ENCODE peak calls at places on chromosomes 11 and 22, in four cellular contexts. F is skeletal muscle cell, R is adrenal gland, H is AG09309. O is an unnamed sample.

GRCh38 chr11:19121646-19122045 is 4.7 kb downstream of the ZDHHC13 start:
- DNase-seq in F (no peak), R (no peak), H (no peak), O (no peak)

GRCh38 chr11:2325719-2326118 is 23.9 kb downstream of the TSPAN32 start:
- DNase-seq in F (no peak), R (peak), H (no peak), O (no peak)

GRCh38 chr22:28907311-28908008 is 24.1 kb downstream of the ZNRF3 start:
- DNase-seq in F (no peak), R (peak), H (no peak), O (peak)

GRCh38 chr11:119144825-119145476 is 3.9 kb upstream of the ABCG4 start:
- DNase-seq in F (peak), R (peak), H (no peak), O (peak)

GRCh38 chr22:49751968-49752597 is 75.6 kb downstream of the BRD1 start:
- DNase-seq in F (no peak), R (no peak), H (no peak), O (no peak)

GRCh38 chr11:2524446-2525165 is 79.8 kb downstream of the KCNQ1 start:
- DNase-seq in F (no peak), R (no peak), H (no peak), O (peak)

GRCh38 chr11:114773541-114774338 is 95.4 kb downstream of the NXPE2 start:
- DNase-seq in F (no peak), R (no peak), H (no peak), O (no peak)

GRCh38 chr22:24938741-24939341 is 7.7 kb downstream of the LHFPL7 start:
- DNase-seq in F (no peak), R (no peak), H (no peak), O (peak)

GRCh38 chr11:40403321-40403720 is 1056.1 kb downstream of the LRRC4C start:
- DNase-seq in F (peak), R (no peak), H (no peak), O (no peak)

GRCh38 chr11:12827369-12827768 is 153.1 kb downstream of the TEAD1 start:
- DNase-seq in F (no peak), R (no peak), H (no peak), O (no peak)

GRCh38 chr11:118074785-118075184 is 2.1 kb upstream of the TMPRSS4 start:
- DNase-seq in F (no peak), R (no peak), H (no peak), O (no peak)

GRCh38 chr22:45564349-45565030 is 61.8 kb downstream of the FBLN1 start:
- DNase-seq in F (no peak), R (peak), H (no peak), O (no peak)

GRCh38 chr11:107720305-107720775 is 8.5 kb upstream of the SLN start:
- DNase-seq in F (no peak), R (no peak), H (no peak), O (no peak)

GRCh38 chr22:26608129-26608528 is 9.7 kb downstream of the CRYBB1 start:
- DNase-seq in F (no peak), R (no peak), H (no peak), O (no peak)

GRCh38 chr11:3087821-3088800 is 30.9 kb upstream of the CARS1 start:
- DNase-seq in F (no peak), R (no peak), H (no peak), O (no peak)

GRCh38 chr11:19353287-19353686 is 112.5 kb upstream of the E2F8 start:
- DNase-seq in F (no peak), R (no peak), H (no peak), O (no peak)

GRCh38 chr22:50444663-50445062 is 30.2 kb downstream of the SBF1 start:
- DNase-seq in F (peak), R (peak), H (peak), O (peak)

GRCh38 chr22:27800250-27801131 is 1.1 kb downstream of the MN1 start:
- DNase-seq in F (no peak), R (no peak), H (no peak), O (no peak)

GRCh38 chr11:131109256-131109655 is 193.0 kb upstream of the SNX19 start:
- DNase-seq in F (peak), R (no peak), H (peak), O (no peak)

GRCh38 chr11:65489706-65490310 is 9.0 kb upstream of the MALAT1 start:
- DNase-seq in F (no peak), R (peak), H (no peak), O (no peak)

GRCh38 chr11:65380460-65381126 is 1.9 kb downstream of the SLC25A45 start:
- DNase-seq in F (no peak), R (no peak), H (no peak), O (no peak)

GRCh38 chr11:32056445-32056844 is 34.4 kb upstream of the RCN1 start:
- DNase-seq in F (no peak), R (no peak), H (peak), O (no peak)

GRCh38 chr22:50611341-50612060 is 10.9 kb downstream of the MAPK8IP2 start:
- DNase-seq in F (no peak), R (no peak), H (no peak), O (no peak)

GRCh38 chr22:27032121-27032761 is 374.9 kb downstream of the MIAT start:
- DNase-seq in F (no peak), R (no peak), H (no peak), O (peak)

GRCh38 chr11:69055598-69056516 is 7.1 kb downstream of the TPCN2 start:
- DNase-seq in F (no peak), R (no peak), H (no peak), O (no peak)

GRCh38 chr11:34988294-34989255 is 72.2 kb downstream of the PDHX start:
- DNase-seq in F (no peak), R (no peak), H (no peak), O (no peak)

GRCh38 chr22:49975543-49976389 is 15.2 kb downstream of the PIM3 start:
- DNase-seq in F (no peak), R (peak), H (no peak), O (no peak)

GRCh38 chr11:12798609-12799011 is 124.4 kb downstream of the TEAD1 start:
- DNase-seq in F (no peak), R (no peak), H (no peak), O (no peak)

GRCh38 chr11:11786771-11787170 is 55.0 kb upstream of the USP47 start:
- DNase-seq in F (no peak), R (no peak), H (no peak), O (no peak)

GRCh38 chr11:131504199-131504949 is 134.0 kb downstream of the NTM start:
- DNase-seq in F (no peak), R (no peak), H (no peak), O (peak)

GRCh38 chr11:14793546-14793945 is 98.5 kb downstream of the CYP2R1 start:
- DNase-seq in F (no peak), R (no peak), H (no peak), O (no peak)

GRCh38 chr22:36386351-36386899 is 1.3 kb downstream of the MYH9 start:
- DNase-seq in F (no peak), R (peak), H (no peak), O (peak)

GRCh38 chr22:22857607-22858558 is 29.7 kb upstream of the IGLL5 start:
- DNase-seq in F (no peak), R (no peak), H (no peak), O (no peak)

GRCh38 chr22:38290347-38290746 is 17.5 kb upstream of the TMEM184B start:
- DNase-seq in F (no peak), R (no peak), H (no peak), O (no peak)

GRCh38 chr22:19810381-19811141 is 44.1 kb downstream of the GNB1L start:
- DNase-seq in F (peak), R (no peak), H (peak), O (peak)

GRCh38 chr11:133081730-133082452 is 450.4 kb downstream of the OPCML start:
- DNase-seq in F (no peak), R (no peak), H (no peak), O (no peak)

GRCh38 chr11:133086518-133086917 is 445.8 kb downstream of the OPCML start:
- DNase-seq in F (no peak), R (no peak), H (no peak), O (no peak)

GRCh38 chr11:133081020-133081419 is 451.3 kb downstream of the OPCML start:
- DNase-seq in F (no peak), R (no peak), H (no peak), O (no peak)

GRCh38 chr11:133082453-133082781 is 449.9 kb downstream of the OPCML start:
- DNase-seq in F (no peak), R (no peak), H (no peak), O (peak)

GRCh38 chr11:133082851-133083488 is 449.3 kb downstream of the OPCML start:
- DNase-seq in F (no peak), R (peak), H (no peak), O (peak)
- H3K4me3 ChIP-seq in F (peak), R (no peak), H (peak), O (peak)

GRCh38 chr11:36469881-36470802 is 39.9 kb downstream of the TRAF6 start:
- DNase-seq in F (peak), R (no peak), H (no peak), O (no peak)
- H3K4me3 ChIP-seq in F (no peak), R (no peak), H (no peak), O (no peak)

DNA sequence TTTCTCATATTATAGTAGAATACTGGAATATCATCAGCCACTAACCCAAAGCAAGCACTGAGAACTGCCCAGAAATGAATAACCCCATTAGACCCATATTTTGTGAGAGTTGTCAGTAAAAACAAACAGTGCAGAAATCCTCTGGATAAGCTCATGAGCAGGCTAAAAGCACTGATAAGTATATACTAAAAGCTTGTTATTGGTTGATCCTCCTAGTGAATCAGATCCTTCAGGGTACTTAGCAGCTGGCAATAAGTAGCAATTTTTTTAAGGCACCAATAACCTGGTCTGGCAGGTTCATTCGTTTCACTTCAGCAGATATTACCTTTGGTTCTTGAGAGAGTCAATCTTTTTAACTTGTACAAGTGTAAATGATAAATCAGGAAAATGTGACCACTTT is 1.2 kb downstream of the NOX4 start:
- DNase-seq in F (no peak), R (no peak), H (no peak), O (no peak)
- H3K4me3 ChIP-seq in F (no peak), R (no peak), H (no peak), O (no peak)

GRCh38 chr22:43345356-43345755 is 2.2 kb upstream of the SCUBE1 start:
- DNase-seq in F (no peak), R (no peak), H (no peak), O (no peak)

GRCh38 chr22:43342347-43343261 is 568 bp downstream of the SCUBE1 start:
- DNase-seq in F (no peak), R (no peak), H (no peak), O (no peak)

GRCh38 chr22:43341565-43341964 is 1.6 kb downstream of the SCUBE1 start:
- DNase-seq in F (no peak), R (no peak), H (no peak), O (no peak)

GRCh38 chr22:43345761-43346261 is 2.6 kb upstream of the SCUBE1 start:
- DNase-seq in F (no peak), R (no peak), H (no peak), O (no peak)

GRCh38 chr22:43343262-43343988 is at the start of gene SCUBE1:
- DNase-seq in F (no peak), R (peak), H (no peak), O (peak)
- H3K4me3 ChIP-seq in F (no peak), R (no peak), H (no peak), O (peak)

DNA sequence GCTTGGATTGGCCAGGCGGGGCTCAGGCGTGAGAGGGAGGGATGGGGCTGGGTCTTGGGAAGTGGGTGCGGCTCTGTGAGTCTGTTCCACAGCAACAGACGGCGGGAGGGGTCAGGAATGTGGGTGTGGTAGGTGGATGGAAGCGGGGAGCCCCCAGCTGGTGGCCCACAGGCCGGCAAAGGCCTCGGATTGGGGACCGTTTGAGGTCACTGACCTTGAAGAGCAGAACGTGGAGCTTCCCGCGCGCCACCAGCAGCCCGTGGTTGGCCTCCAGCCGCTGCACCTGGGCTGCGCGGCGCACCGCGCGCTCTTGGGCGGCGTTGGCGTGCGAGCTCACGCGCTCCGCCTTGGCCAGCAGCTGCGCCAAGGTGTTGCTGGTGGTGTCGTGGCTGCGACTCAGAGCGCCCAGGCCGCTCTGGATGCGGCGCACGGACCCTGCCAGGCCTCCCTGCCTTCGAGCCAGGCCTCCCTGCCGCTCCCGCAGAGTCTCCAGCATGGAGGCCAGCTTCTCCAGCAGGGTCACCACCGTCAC is 356 bp downstream of the CAVIN3 start:
- DNase-seq in F (peak), R (peak), H (peak), O (peak)
- H3K4me3 ChIP-seq in F (peak), R (no peak), H (peak), O (peak)

DNA sequence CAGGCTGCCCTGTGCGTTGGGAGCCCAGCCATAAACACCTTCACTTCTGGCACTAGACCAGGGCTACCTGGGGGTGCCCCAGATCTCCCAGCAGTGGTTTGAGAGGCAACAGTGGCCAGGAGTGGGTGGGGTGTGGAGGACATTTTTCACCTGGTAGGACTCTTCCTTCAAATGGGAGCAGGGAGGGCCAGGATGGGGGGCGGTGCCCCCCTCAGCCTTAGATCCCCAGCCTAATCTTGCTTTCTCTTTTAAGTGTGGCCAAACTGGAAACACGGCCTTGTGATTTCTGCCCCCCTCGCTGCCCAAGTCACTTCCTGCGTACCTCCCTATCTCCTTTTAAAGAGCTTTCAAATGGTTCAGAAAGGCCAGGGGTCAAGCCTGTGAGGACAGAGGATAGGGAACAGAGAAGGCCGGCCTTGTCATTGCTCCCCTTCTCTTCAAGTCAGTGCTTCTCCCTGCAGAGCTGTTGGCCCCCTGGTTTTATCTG is 799 bp downstream of the KCNJ5 start:
- DNase-seq in F (no peak), R (peak), H (no peak), O (peak)
- H3K4me3 ChIP-seq in F (no peak), R (no peak), H (no peak), O (peak)

DNA sequence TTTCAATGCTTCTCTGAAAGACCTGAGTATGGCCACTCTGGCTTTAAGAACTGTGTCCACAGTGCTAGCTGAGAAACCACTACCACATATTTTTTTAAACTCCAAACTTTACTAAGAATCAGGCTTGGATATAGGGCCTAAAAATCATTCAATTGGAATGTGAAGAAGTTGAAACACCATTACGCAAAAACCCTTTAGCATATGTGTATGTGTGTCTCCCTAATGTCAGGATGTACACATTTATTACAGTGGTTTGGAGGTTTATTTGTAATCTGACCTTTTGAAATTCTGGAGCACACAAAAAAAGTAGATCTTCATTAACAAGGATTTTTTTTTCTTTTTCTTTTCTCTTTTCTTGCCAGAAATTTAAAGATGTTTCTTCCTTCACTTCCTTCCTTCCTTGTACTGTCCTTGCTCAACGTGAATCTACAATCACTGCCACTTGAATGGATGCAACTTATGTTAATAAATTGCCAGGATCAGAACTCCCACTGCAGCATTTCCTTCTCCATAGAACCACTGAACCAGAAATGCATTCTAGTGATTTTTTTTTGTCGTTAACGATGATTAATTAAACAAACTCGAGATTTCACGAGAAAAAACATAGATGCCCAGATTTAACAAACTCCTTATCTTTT is 3.1 kb upstream of the ADM start:
- DNase-seq in F (peak), R (no peak), H (no peak), O (no peak)
- H3K4me3 ChIP-seq in F (peak), R (no peak), H (peak), O (no peak)

DNA sequence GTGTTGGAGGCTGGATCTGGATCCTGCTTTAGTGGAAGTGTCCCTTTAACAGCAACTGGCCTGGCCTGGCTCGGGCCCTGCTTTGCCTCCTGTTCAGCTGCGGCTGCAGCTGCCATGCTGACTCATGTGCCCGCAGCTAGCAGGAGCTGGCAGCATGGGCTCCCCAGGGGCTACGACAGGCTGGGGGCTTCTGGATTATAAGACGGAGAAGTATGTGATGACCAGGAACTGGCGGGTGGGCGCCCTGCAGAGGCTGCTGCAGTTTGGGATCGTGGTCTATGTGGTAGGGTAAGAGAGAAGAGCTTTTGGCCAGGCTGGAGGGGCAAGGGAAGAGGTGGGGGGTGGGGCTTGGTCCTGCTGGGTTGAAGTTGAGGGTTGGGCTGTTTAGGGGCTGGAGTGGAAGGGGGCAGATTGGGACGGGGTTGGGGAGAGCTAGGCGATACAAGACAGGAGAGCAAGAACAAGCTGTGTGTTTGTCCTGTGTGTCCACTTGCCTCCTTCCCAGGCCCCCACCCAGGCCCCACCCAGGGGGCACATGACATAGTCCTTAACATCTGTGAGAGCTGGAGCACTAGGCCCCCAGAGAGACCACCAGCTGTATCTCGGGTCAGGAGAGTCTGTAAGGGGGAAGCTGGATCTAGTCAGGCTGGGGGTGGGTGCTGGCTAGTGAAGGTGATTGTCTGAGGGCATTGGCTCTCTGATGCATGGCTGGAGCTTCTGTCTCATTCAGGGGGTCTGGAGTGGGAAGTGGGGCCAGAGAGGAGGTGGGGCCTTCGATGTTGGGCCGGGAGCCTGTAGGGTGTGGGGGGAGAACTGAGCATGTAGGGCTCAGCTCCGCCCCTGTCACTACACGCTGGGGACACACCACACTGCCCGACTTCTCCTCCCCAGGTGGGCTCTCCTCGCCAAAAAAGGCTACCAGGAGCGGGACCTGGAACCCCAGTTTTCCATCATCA is at the start of gene P2RX6:
- DNase-seq in F (no peak), R (no peak), H (no peak), O (no peak)
- H3K4me3 ChIP-seq in F (peak), R (no peak), H (peak), O (peak)

O was measured in testis.